ENCODE peak calls at places on chromosomes 13 and 19, in five cellular contexts. E is heart right ventricle, G is lower lobe of right lung, Z is astrocyte, S is H1. K is an unnamed sample.

GRCh38 chr19:47047272-47047930 is 1.0 kb downstream of the TMEM160 start:
- DNase-seq in E (no peak), G (no peak), Z (no peak), S (no peak), K (no peak)

GRCh38 chr13:109604894-109605293 is 181.5 kb downstream of the IRS2 start:
- DNase-seq in E (no peak), G (no peak), Z (no peak), S (no peak), K (no peak)

GRCh38 chr19:6828306-6828697 is 55.8 kb downstream of the VAV1 start:
- DNase-seq in E (no peak), G (no peak), Z (no peak), S (no peak), K (no peak)

GRCh38 chr19:14536926-14537692 is 7.7 kb downstream of the TECR start:
- DNase-seq in E (peak; percentile 83), G (peak; percentile 90), Z (no peak), S (peak; percentile 94), K (peak; percentile 94)

GRCh38 chr19:18999896-19000620 is 33.3 kb downstream of the SUGP2 start:
- DNase-seq in E (no peak), G (no peak), Z (no peak), S (no peak), K (no peak)

GRCh38 chr13:80084086-80084676 is 256.7 kb downstream of the SPRY2 start:
- DNase-seq in E (no peak), G (no peak), Z (peak; percentile 78), S (no peak), K (peak; percentile 95)

GRCh38 chr19:58578430-58578925 is 5.3 kb upstream of the MZF1 start:
- DNase-seq in E (no peak), G (no peak), Z (no peak), S (no peak), K (no peak)

GRCh38 chr19:42066075-42066754 is 3.8 kb downstream of the GRIK5 start:
- DNase-seq in E (no peak), G (no peak), Z (peak; percentile 10), S (peak; percentile 29), K (peak; percentile 24)

GRCh38 chr19:18144906-18145305 is 8.1 kb upstream of the PIK3R2 start:
- DNase-seq in E (no peak), G (no peak), Z (no peak), S (no peak), K (no peak)

GRCh38 chr13:112063807-112064206 is 3.1 kb upstream of the SOX1 start:
- DNase-seq in E (no peak), G (no peak), Z (no peak), S (no peak), K (no peak)

GRCh38 chr13:112064222-112064621 is 2.7 kb upstream of the SOX1 start:
- DNase-seq in E (no peak), G (no peak), Z (no peak), S (no peak), K (no peak)

GRCh38 chr13:112066624-112067004 is 335 bp upstream of the SOX1 start:
- DNase-seq in E (peak; percentile 57), G (peak; percentile 54), Z (peak; percentile 14), S (no peak), K (peak; percentile 58)

GRCh38 chr13:112065867-112066623 is 904 bp upstream of the SOX1 start:
- DNase-seq in E (no peak), G (no peak), Z (no peak), S (no peak), K (no peak)

GRCh38 chr13:112065521-112065866 is 1.5 kb upstream of the SOX1 start:
- DNase-seq in E (no peak), G (no peak), Z (no peak), S (no peak), K (no peak)
- H3K27me3 ChIP-seq in E (peaks cover 71% of the 10 kb centered on the region), G (peaks cover 85% of the 10 kb centered on the region), Z (peaks cover 65% of the 10 kb centered on the region), S (peaks cover 86% of the 10 kb centered on the region), K (peaks cover 100% of the 10 kb centered on the region)

DNA sequence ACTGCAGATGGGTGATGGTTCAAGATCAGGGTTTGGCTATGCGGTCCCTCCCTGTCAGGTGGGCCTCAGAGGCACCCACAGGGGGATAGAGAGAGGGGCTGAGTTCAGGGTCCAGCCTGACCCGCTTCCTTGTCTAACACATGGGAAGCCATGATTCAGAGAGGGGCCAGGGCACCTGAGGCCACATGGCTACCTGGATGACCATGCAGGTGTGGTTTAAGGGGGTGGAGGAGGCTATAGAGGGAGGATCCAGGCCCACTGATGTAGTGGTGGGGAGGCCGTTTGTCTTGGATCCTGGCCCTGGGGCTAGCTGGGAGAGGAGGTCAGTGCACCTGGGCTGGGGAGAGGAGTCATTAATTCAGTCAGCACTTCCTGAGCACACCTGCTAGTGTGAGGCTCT is 56.7 kb downstream of the ZNF536 start:
- DNase-seq in E (no peak), G (no peak), Z (no peak), S (no peak), K (no peak)
- H3K9me3 ChIP-seq in E (no peaks in the 10 kb centered on the region), G (no peaks in the 10 kb centered on the region), Z (no peaks in the 10 kb centered on the region), S (no peaks in the 10 kb centered on the region), K (no peaks in the 10 kb centered on the region)

DNA sequence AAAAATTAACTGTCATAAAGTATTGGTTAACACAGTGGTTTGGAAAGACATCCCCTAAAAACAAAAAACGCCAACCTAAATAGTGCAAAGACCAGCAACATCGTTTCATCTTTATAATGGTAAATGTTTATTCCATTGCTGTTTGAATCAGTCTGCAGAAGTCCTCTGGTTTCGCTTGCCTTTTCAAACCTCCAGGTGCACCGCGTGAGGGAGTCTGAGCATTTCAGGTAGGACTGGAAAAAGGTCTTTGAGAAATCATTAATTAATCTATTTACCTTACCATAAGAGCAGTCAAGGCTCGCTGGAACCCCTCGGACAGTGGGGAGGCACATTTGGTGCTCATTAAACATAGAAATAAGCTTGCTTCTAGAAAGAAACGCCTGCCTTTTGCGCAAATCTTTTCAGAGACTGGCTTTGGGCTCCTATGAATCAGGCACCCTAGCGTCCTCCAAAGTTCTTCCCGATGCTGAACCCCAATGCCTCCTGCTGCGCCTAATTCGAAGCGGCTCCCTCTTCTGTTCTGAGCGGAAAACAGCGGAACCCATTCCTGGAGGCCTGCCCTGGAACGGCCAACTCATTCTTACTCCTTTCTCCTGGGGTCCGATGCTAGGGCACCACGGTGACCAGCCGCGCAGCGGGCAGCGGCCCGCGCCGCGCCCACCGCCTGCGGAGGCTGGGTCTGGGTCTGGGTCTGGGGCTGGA is 942 bp upstream of the MTUS2 start:
- DNase-seq in E (no peak), G (no peak), Z (peak; percentile 2), S (no peak), K (peak; percentile 37)
- H3K27me3 ChIP-seq in E (no peaks in the 10 kb centered on the region), G (peaks cover 56% of the 10 kb centered on the region), Z (peaks cover 28% of the 10 kb centered on the region), S (no peaks in the 10 kb centered on the region), K (peaks cover 50% of the 10 kb centered on the region)

GRCh38 chr13:33953203-33953602 is 135.3 kb downstream of the RFC3 start:
- DNase-seq in E (no peak), G (no peak), Z (peak; percentile 80), S (no peak), K (peak; percentile 70)

GRCh38 chr13:33963134-33963533 is 145.2 kb downstream of the RFC3 start:
- DNase-seq in E (no peak), G (no peak), Z (no peak), S (no peak), K (no peak)

GRCh38 chr13:33953781-33954180 is 135.8 kb downstream of the RFC3 start:
- DNase-seq in E (no peak), G (no peak), Z (peak; percentile 31), S (no peak), K (peak; percentile 40)

GRCh38 chr13:33958964-33959363 is 141.0 kb downstream of the RFC3 start:
- DNase-seq in E (no peak), G (no peak), Z (no peak), S (no peak), K (no peak)

GRCh38 chr13:33957497-33957905 is 139.6 kb downstream of the RFC3 start:
- DNase-seq in E (no peak), G (no peak), Z (no peak), S (no peak), K (no peak)
- H3K9me3 ChIP-seq in E (no peaks in the 10 kb centered on the region), G (no peaks in the 10 kb centered on the region), Z (no peaks in the 10 kb centered on the region), S (no peaks in the 10 kb centered on the region), K (peaks cover 3% of the 10 kb centered on the region)

GRCh38 chr19:1698636-1699035 is 46.2 kb upstream of the TCF3 start:
- DNase-seq in E (no peak), G (no peak), Z (no peak), S (no peak), K (no peak)
- H3K27me3 ChIP-seq in E (peaks cover 13% of the 10 kb centered on the region), G (peaks cover 41% of the 10 kb centered on the region), Z (peaks cover 9% of the 10 kb centered on the region), S (no peaks in the 10 kb centered on the region), K (peaks cover 31% of the 10 kb centered on the region)

GRCh38 chr19:43976732-43977131 is 7.3 kb upstream of the ZNF155 start:
- DNase-seq in E (no peak), G (no peak), Z (no peak), S (no peak), K (no peak)
- H3K9me3 ChIP-seq in E (peaks cover 36% of the 10 kb centered on the region), G (peaks cover 87% of the 10 kb centered on the region), Z (peaks cover 3% of the 10 kb centered on the region), S (peaks cover 36% of the 10 kb centered on the region), K (no peaks in the 10 kb centered on the region)

GRCh38 chr19:51448011-51448744 is 10.1 kb downstream of the SIGLEC8 start:
- DNase-seq in E (no peak), G (no peak), Z (no peak), S (no peak), K (no peak)

GRCh38 chr19:51450730-51451307 is 7.4 kb downstream of the SIGLEC8 start:
- DNase-seq in E (no peak), G (no peak), Z (no peak), S (no peak), K (no peak)

DNA sequence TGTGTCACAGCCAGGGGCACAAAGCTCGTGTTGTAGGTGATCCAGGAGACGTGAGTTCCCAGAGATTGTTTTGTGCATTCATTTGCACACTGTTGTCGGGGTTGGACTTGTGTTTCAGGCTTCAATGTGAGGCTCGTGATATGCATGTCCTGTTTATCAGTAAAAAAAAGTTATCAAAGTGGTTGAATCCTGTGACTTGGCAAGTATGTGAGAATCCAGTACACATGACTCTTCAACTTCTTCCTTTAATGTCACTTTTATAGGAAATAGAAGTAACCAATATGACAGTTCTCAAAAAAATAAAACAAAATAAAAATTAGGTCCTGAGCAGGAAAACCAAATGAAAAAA is 9.5 kb downstream of the SIGLEC8 start:
- DNase-seq in E (no peak), G (no peak), Z (no peak), S (no peak), K (no peak)
- H3K27me3 ChIP-seq in E (no peaks in the 10 kb centered on the region), G (peaks cover 17% of the 10 kb centered on the region), Z (no peaks in the 10 kb centered on the region), S (no peaks in the 10 kb centered on the region), K (no peaks in the 10 kb centered on the region)

GRCh38 chr13:24036115-24036514 is 124.4 kb upstream of the SPATA13 start:
- DNase-seq in E (no peak), G (no peak), Z (peak; percentile 47), S (no peak), K (peak; percentile 90)
- H3K9me3 ChIP-seq in E (no peaks in the 10 kb centered on the region), G (no peaks in the 10 kb centered on the region), Z (no peaks in the 10 kb centered on the region), S (no peaks in the 10 kb centered on the region), K (no peaks in the 10 kb centered on the region)

K was measured in cardiac muscle cell.